ENCODE peak calls at places on chromosomes 11 and 22, in six cellular contexts. One of them, this sample, is unnamed.

GRCh38 chr11:129375731-129376657 is at the start of gene BARX2:
- DNase-seq in NCI-H748 treated with DMSO at 0.1 percent for 48 hours: peak; percentile 28
- DNase-seq in CD8-positive, alpha-beta memory T cell: no peak
- DNase-seq in right cardiac atrium: peak; percentile 70
- DNase-seq in EH: peak; percentile 60
- DNase-seq in activated gamma-delta T cell treated with anti-CD3 and anti-CD28 coated beads, Interleukin-2, amount 50 U/mL, for 16 hours: no peak
- DNase-seq in this sample: no peak

GRCh38 chr11:72736452-72737069 is 15.6 kb downstream of the ARAP1 start:
- DNase-seq in NCI-H748 treated with DMSO at 0.1 percent for 48 hours: no peak
- DNase-seq in CD8-positive, alpha-beta memory T cell: peak; percentile 66
- DNase-seq in right cardiac atrium: peak; percentile 79
- DNase-seq in EH: peak; percentile 72
- DNase-seq in activated gamma-delta T cell treated with anti-CD3 and anti-CD28 coated beads, Interleukin-2, amount 50 U/mL, for 16 hours: peak; percentile 63
- DNase-seq in this sample: peak; percentile 47

GRCh38 chr11:26830218-26830617 is 108.4 kb upstream of the SLC5A12 start:
- DNase-seq in NCI-H748 treated with DMSO at 0.1 percent for 48 hours: no peak
- DNase-seq in CD8-positive, alpha-beta memory T cell: no peak
- DNase-seq in right cardiac atrium: no peak
- DNase-seq in EH: no peak
- DNase-seq in activated gamma-delta T cell treated with anti-CD3 and anti-CD28 coated beads, Interleukin-2, amount 50 U/mL, for 16 hours: no peak
- DNase-seq in this sample: no peak

GRCh38 chr11:19973136-19973635 is 187.1 kb downstream of the DBX1 start:
- DNase-seq in NCI-H748 treated with DMSO at 0.1 percent for 48 hours: no peak
- DNase-seq in CD8-positive, alpha-beta memory T cell: no peak
- DNase-seq in right cardiac atrium: no peak
- DNase-seq in EH: no peak
- DNase-seq in activated gamma-delta T cell treated with anti-CD3 and anti-CD28 coated beads, Interleukin-2, amount 50 U/mL, for 16 hours: no peak
- DNase-seq in this sample: no peak

GRCh38 chr11:16777576-16777975 is 39.1 kb downstream of the C11orf58 start:
- DNase-seq in NCI-H748 treated with DMSO at 0.1 percent for 48 hours: no peak
- DNase-seq in CD8-positive, alpha-beta memory T cell: no peak
- DNase-seq in right cardiac atrium: no peak
- DNase-seq in EH: no peak
- DNase-seq in activated gamma-delta T cell treated with anti-CD3 and anti-CD28 coated beads, Interleukin-2, amount 50 U/mL, for 16 hours: no peak
- DNase-seq in this sample: no peak

GRCh38 chr22:30643055-30643875 is 7.7 kb downstream of the SLC35E4 start:
- DNase-seq in NCI-H748 treated with DMSO at 0.1 percent for 48 hours: no peak
- DNase-seq in CD8-positive, alpha-beta memory T cell: no peak
- DNase-seq in right cardiac atrium: no peak
- DNase-seq in EH: no peak
- DNase-seq in activated gamma-delta T cell treated with anti-CD3 and anti-CD28 coated beads, Interleukin-2, amount 50 U/mL, for 16 hours: no peak
- DNase-seq in this sample: no peak

GRCh38 chr22:30425616-30426394 is at the start of gene MTFP1:
- DNase-seq in NCI-H748 treated with DMSO at 0.1 percent for 48 hours: no peak
- DNase-seq in CD8-positive, alpha-beta memory T cell: peak; percentile 41
- DNase-seq in right cardiac atrium: peak; percentile 85
- DNase-seq in EH: peak; percentile 69
- DNase-seq in activated gamma-delta T cell treated with anti-CD3 and anti-CD28 coated beads, Interleukin-2, amount 50 U/mL, for 16 hours: no peak
- DNase-seq in this sample: no peak

GRCh38 chr22:29811377-29811776 is 26.7 kb downstream of the ASCC2 start:
- DNase-seq in NCI-H748 treated with DMSO at 0.1 percent for 48 hours: no peak
- DNase-seq in CD8-positive, alpha-beta memory T cell: no peak
- DNase-seq in right cardiac atrium: no peak
- DNase-seq in EH: no peak
- DNase-seq in activated gamma-delta T cell treated with anti-CD3 and anti-CD28 coated beads, Interleukin-2, amount 50 U/mL, for 16 hours: no peak
- DNase-seq in this sample: no peak

GRCh38 chr11:124934862-124935547 is 842 bp downstream of the HEPACAM start:
- DNase-seq in NCI-H748 treated with DMSO at 0.1 percent for 48 hours: no peak
- DNase-seq in CD8-positive, alpha-beta memory T cell: no peak
- DNase-seq in right cardiac atrium: no peak
- DNase-seq in EH: peak; percentile 83
- DNase-seq in activated gamma-delta T cell treated with anti-CD3 and anti-CD28 coated beads, Interleukin-2, amount 50 U/mL, for 16 hours: no peak
- DNase-seq in this sample: no peak

GRCh38 chr11:83120328-83120727 is 36.6 kb upstream of the PCF11 start:
- DNase-seq in NCI-H748 treated with DMSO at 0.1 percent for 48 hours: no peak
- DNase-seq in CD8-positive, alpha-beta memory T cell: no peak
- DNase-seq in right cardiac atrium: no peak
- DNase-seq in EH: peak; percentile 60
- DNase-seq in activated gamma-delta T cell treated with anti-CD3 and anti-CD28 coated beads, Interleukin-2, amount 50 U/mL, for 16 hours: no peak
- DNase-seq in this sample: no peak

GRCh38 chr11:124834526-124835190 is 30.6 kb upstream of the ROBO3 start:
- DNase-seq in NCI-H748 treated with DMSO at 0.1 percent for 48 hours: no peak
- DNase-seq in CD8-positive, alpha-beta memory T cell: no peak
- DNase-seq in right cardiac atrium: no peak
- DNase-seq in EH: no peak
- DNase-seq in activated gamma-delta T cell treated with anti-CD3 and anti-CD28 coated beads, Interleukin-2, amount 50 U/mL, for 16 hours: no peak
- DNase-seq in this sample: no peak